ENCODE peak calls at places on chromosome 14, in four cellular contexts. K is MM.1S, D is cardiac fibroblast, N is fibroblast of lung. Z is an unnamed sample.

GRCh38 chr14:76654573-76654955 is 106.7 kb upstream of the VASH1 start:
- DNase-seq in N (no peak), D (no peak), K (no peak), Z (no peak)

GRCh38 chr14:32808574-32809098 is 130.0 kb upstream of the NPAS3 start:
- DNase-seq in K (no peak), N (peak; percentile 69), D (peak; percentile 62), Z (no peak)

GRCh38 chr14:91649930-91650329 is 82.0 kb downstream of the CATSPERB start:
- DNase-seq in K (peak; percentile 27), D (peak; percentile 65), N (peak; percentile 8), Z (peak; percentile 58)

GRCh38 chr14:22664261-22664660 is 20.1 kb upstream of the OR6J1 start:
- DNase-seq in K (no peak), N (no peak), D (no peak), Z (no peak)

GRCh38 chr14:39474416-39474911 is 42.2 kb upstream of the FBXO33 start:
- DNase-seq in N (peak; percentile 36), D (no peak), K (peak; percentile 37), Z (no peak)

GRCh38 chr14:104130974-104131651 is 7.3 kb upstream of the KIF26A start:
- DNase-seq in D (peak; percentile 33), N (no peak), K (peak; percentile 17), Z (peak; percentile 79)

GRCh38 chr14:28875937-28876910 is 109.6 kb downstream of the FOXG1 start:
- DNase-seq in D (no peak), N (no peak), K (no peak), Z (no peak)

GRCh38 chr14:67951529-67952120 is 132.0 kb downstream of the RAD51B start:
- DNase-seq in K (no peak), D (peak; percentile 46), N (peak; percentile 52), Z (no peak)

GRCh38 chr14:65846469-65846868 is 433.9 kb downstream of the FUT8 start:
- DNase-seq in D (no peak), K (peak; percentile 6), N (no peak), Z (peak; percentile 47)

GRCh38 chr14:20712900-20713299 is 24.3 kb downstream of the ANG start:
- DNase-seq in D (peak; percentile 15), N (no peak), K (no peak), Z (no peak)

GRCh38 chr14:93951798-93952540 is 24.4 kb downstream of the ASB2 start:
- DNase-seq in K (no peak), D (no peak), N (peak; percentile 25), Z (no peak)

GRCh38 chr14:24196071-24197061 is 1.1 kb upstream of the TM9SF1 start:
- DNase-seq in D (peak; percentile 27), K (peak; percentile 18), N (peak; percentile 27), Z (peak; percentile 52)

GRCh38 chr14:64501326-64502171 is 2.1 kb downstream of the ZBTB25 start:
- DNase-seq in D (peak; percentile 87), K (no peak), N (peak; percentile 82), Z (no peak)

GRCh38 chr14:92613008-92613658 is 99.6 kb downstream of the RIN3 start:
- DNase-seq in D (peak; percentile 23), N (peak; percentile 34), K (no peak), Z (peak; percentile 52)

GRCh38 chr14:71319646-71320045 is 412.4 kb downstream of the PCNX1 start:
- DNase-seq in D (peak; percentile 48), K (peak; percentile 16), N (no peak), Z (peak; percentile 22)
- TF ChIP-seq CTCF in D (no peak), K (no peak), N (no peak), Z (no peak)

GRCh38 chr14:95231966-95232365 is 74.6 kb upstream of the DICER1 start:
- DNase-seq in N (no peak), K (no peak), D (no peak), Z (no peak)

GRCh38 chr14:95226801-95227200 is 69.5 kb upstream of the DICER1 start:
- DNase-seq in K (no peak), D (no peak), N (no peak), Z (no peak)

GRCh38 chr14:95228240-95228639 is 70.9 kb upstream of the DICER1 start:
- DNase-seq in K (no peak), N (no peak), D (no peak), Z (no peak)

GRCh38 chr14:95227279-95227860 is 70.0 kb upstream of the DICER1 start:
- DNase-seq in D (peak; percentile 25), K (no peak), N (peak; percentile 66), Z (no peak)

GRCh38 chr14:95229749-95230148 is 72.4 kb upstream of the DICER1 start:
- DNase-seq in N (no peak), D (no peak), K (no peak), Z (no peak)
- TF ChIP-seq CTCF in N (no peak), D (no peak), K (no peak), Z (no peak)

DNA sequence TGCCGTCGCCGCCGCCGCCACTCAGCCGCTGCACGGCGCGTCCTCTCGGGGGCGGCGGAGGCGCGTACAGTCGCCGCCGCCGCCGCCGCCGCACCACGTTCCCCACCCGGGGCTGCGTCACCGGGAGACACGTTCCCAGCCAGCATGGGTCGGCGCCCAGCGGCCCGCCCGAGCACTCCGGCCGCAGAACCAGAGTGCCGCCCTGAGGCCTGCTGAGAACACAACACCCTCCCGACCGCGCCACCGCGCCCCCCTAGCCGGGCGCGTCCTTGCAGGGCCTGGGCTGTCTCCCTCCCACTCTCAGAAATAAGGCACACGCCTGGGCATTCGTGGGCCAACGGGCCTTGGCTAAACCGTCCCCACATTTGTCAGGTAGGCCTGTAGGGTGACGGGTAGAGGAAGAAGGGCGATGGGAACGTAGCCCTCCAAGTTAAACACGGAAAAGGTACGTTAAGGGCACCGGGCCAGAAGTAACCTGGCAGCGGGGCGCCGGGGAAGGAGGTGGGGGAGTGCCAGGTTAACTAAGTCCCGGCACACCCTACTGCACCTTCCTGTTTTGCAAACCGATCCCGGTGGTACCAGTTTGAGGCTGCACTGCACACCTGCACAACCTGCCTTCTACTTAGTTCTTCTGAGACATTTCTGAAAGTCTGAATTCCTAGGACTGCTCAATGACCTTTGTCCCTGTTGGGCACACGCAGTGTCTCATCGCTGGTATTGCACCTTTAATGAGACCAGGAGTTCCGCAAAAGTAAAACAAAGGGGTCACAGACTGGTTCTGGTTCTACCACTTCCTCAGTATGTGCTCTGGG is at the start of gene MAP4K5:
- DNase-seq in K (peak; percentile 80), N (peak; percentile 89), D (peak; percentile 94), Z (peak; percentile 93)
- TF ChIP-seq CTCF in K (peak; percentile 59), N (peak; percentile 72), D (peak; percentile 78), Z (peak; percentile 98)

DNA sequence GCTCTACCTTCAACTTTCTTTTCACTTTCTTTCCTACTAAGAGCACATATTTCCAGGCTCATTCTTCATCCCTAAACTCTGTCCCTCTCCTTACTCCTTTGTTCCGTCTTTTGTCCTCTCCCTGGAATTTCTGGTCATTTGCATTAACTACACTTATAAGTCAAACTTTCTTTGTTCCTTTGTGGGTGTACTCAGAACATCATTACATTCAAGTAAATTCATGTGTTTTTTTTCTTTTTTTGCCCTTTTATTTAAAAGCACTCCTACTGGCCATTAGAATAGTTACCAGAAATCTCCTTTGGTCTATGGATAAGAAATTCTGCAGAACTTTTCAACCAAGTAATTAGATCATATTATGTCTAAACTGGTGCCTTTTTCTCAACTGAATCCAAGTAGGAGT is 802.6 kb downstream of the DIO2 start:
- DNase-seq in D (no peak), N (no peak), K (no peak), Z (no peak)
- TF ChIP-seq CTCF in D (peak; percentile 25), N (peak; percentile 12), K (no peak), Z (no peak)

GRCh38 chr14:55123101-55123500 is 6.0 kb upstream of the LGALS3 start:
- DNase-seq in K (no peak), D (peak; percentile 94), N (peak; percentile 96), Z (no peak)

GRCh38 chr14:55120466-55121144 is 8.4 kb upstream of the LGALS3 start:
- DNase-seq in K (no peak), N (no peak), D (peak; percentile 58), Z (no peak)

GRCh38 chr14:55121628-55122440 is 7.2 kb upstream of the LGALS3 start:
- DNase-seq in N (no peak), K (no peak), D (no peak), Z (no peak)

GRCh38 chr14:55121146-55121545 is 7.9 kb upstream of the LGALS3 start:
- DNase-seq in D (no peak), K (no peak), N (no peak), Z (no peak)

GRCh38 chr14:55122441-55122986 is 6.5 kb upstream of the LGALS3 start:
- DNase-seq in N (peak; percentile 36), D (peak; percentile 83), K (no peak), Z (no peak)
- TF ChIP-seq CTCF in N (no peak), D (no peak), K (no peak), Z (no peak)

GRCh38 chr14:47539065-47539464 is 136.3 kb downstream of the MDGA2 start:
- DNase-seq in D (no peak), K (no peak), N (peak; percentile 3), Z (peak; percentile 6)
- TF ChIP-seq CTCF in D (no peak), K (peak; percentile 41), N (no peak), Z (peak; percentile 36)

GRCh38 chr14:57383125-57383524 is 7.3 kb upstream of the NAA30 start:
- DNase-seq in N (no peak), D (no peak), K (no peak), Z (no peak)

GRCh38 chr14:57375156-57375555 is 15.2 kb upstream of the NAA30 start:
- DNase-seq in K (no peak), N (no peak), D (no peak), Z (no peak)

GRCh38 chr14:57382283-57382682 is 8.1 kb upstream of the NAA30 start:
- DNase-seq in N (peak; percentile 86), K (no peak), D (peak; percentile 72), Z (no peak)

GRCh38 chr14:57380935-57381334 is 9.5 kb upstream of the NAA30 start:
- DNase-seq in D (no peak), N (no peak), K (no peak), Z (no peak)

DNA sequence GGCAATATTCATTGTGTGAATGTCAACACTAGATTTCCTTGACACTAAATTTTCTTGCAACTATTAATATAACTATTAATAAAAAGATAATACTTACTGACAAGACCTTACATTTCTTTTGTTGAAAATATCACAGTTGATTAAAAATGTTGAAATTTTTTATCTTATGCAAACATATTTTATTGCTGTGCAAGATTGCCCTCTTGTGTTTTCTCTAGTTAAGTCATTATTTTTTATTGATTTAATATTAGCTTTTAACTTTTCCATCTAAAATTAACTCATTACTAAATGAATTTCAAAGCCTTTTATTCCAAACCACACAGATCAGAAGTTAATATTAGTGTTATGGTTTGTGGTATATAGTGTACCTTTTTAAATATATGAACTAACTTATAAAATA is 11.7 kb upstream of the NAA30 start:
- DNase-seq in D (peak; percentile 26), N (no peak), K (no peak), Z (no peak)
- TF ChIP-seq CTCF in D (peak; percentile 10), N (no peak), K (no peak), Z (no peak)

Z was measured in GM13977.